ENCODE peak calls at places on chromosomes 4 and X, in four cellular contexts. O, A, K and I are unnamed samples.

GRCh38 chr4:188015025-188015778 is 19.6 kb downstream of the ZFP42 start:
- DNase-seq in K (no peak), O (no peak), A (peak; percentile 45), I (no peak)

GRCh38 chr4:174828845-174829701 is at the start of gene GLRA3:
- DNase-seq in A (peak; percentile 15), K (no peak), O (peak; percentile 66), I (no peak)

GRCh38 chr4:13966241-13967195 is 339.0 kb upstream of the BOD1L1 start:
- DNase-seq in K (no peak), A (no peak), O (no peak), I (no peak)

GRCh38 chr4:1644906-1645657 is 39.0 kb downstream of the FAM53A start:
- DNase-seq in A (peak; percentile 32), O (no peak), K (no peak), I (no peak)

GRCh38 chrX:65688403-65688881 is 21.0 kb downstream of the MSN start:
- DNase-seq in O (no peak), A (peak; percentile 21), K (no peak), I (no peak)

GRCh38 chr4:148730766-148731165 is 288.6 kb upstream of the NR3C2 start:
- DNase-seq in A (no peak), K (no peak), O (no peak), I (no peak)

GRCh38 chrX:40096395-40097091 is 1.2 kb downstream of the BCOR start:
- DNase-seq in A (peak; percentile 61), K (peak; percentile 69), O (peak; percentile 65), I (no peak)

GRCh38 chr4:29051381-29051965 is 1668.7 kb upstream of the PCDH7 start:
- DNase-seq in A (no peak), K (no peak), O (no peak), I (no peak)

GRCh38 chr4:110959041-110959643 is 336.3 kb upstream of the PITX2 start:
- DNase-seq in A (no peak), O (no peak), K (no peak), I (no peak)

GRCh38 chrX:8607326-8607725 is 124.6 kb downstream of the ANOS1 start:
- DNase-seq in K (no peak), A (no peak), O (no peak), I (no peak)

GRCh38 chr4:16231570-16232252 is 5.4 kb upstream of the TAPT1 start:
- DNase-seq in A (no peak), O (peak; percentile 25), K (no peak), I (no peak)

GRCh38 chr4:158209825-158210807 is at the start of gene TMEM144:
- DNase-seq in A (peak; percentile 92), K (peak; percentile 95), O (peak; percentile 82), I (peak; percentile 82)

GRCh38 chrX:151801980-151802379 is 67.4 kb downstream of the CNGA2 start:
- DNase-seq in O (no peak), K (no peak), A (no peak), I (no peak)

GRCh38 chr4:139200506-139200905 is 23.5 kb upstream of the ELF2 start:
- DNase-seq in O (no peak), K (no peak), A (no peak), I (no peak)

GRCh38 chr4:57053508-57053907 is 56.7 kb downstream of the IGFBP7 start:
- DNase-seq in A (no peak), O (no peak), K (no peak), I (no peak)

GRCh38 chr4:42523066-42523718 is 125.9 kb downstream of the SHISA3 start:
- DNase-seq in A (no peak), K (no peak), O (peak; percentile 3), I (peak; percentile 7)

GRCh38 chr4:22692736-22693135 is at the start of gene GBA3:
- DNase-seq in O (no peak), K (peak; percentile 58), A (peak; percentile 48), I (no peak)

GRCh38 chrX:32868524-32868895 is 342.8 kb downstream of the DMD start:
- DNase-seq in A (no peak), K (no peak), O (no peak), I (no peak)

GRCh38 chrX:13607356-13607995 is 38.1 kb downstream of the EGFL6 start:
- DNase-seq in O (no peak), A (no peak), K (no peak), I (no peak)

GRCh38 chr4:107740950-107741701 is 21.1 kb upstream of the PAPSS1 start:
- DNase-seq in A (peak; percentile 21), O (no peak), K (no peak), I (peak; percentile 63)

GRCh38 chrX:49155900-49156837 is 6.4 kb upstream of the MAGIX start:
- DNase-seq in K (peak; percentile 89), O (peak; percentile 94), A (peak; percentile 92), I (peak; percentile 79)
- TF ChIP-seq POLR2A in K (peak; percentile 16), O (no peak), A (peak; percentile 70), I (no peak)

GRCh38 chr4:83034630-83035494 is at the start of gene COPS4:
- DNase-seq in O (peak; percentile 99), K (peak; percentile 94), A (peak; percentile 97), I (peak; percentile 95)
- TF ChIP-seq POLR2A in O (peak; percentile 94), K (peak; percentile 54), A (peak; percentile 77), I (peak; percentile 30)

DNA sequence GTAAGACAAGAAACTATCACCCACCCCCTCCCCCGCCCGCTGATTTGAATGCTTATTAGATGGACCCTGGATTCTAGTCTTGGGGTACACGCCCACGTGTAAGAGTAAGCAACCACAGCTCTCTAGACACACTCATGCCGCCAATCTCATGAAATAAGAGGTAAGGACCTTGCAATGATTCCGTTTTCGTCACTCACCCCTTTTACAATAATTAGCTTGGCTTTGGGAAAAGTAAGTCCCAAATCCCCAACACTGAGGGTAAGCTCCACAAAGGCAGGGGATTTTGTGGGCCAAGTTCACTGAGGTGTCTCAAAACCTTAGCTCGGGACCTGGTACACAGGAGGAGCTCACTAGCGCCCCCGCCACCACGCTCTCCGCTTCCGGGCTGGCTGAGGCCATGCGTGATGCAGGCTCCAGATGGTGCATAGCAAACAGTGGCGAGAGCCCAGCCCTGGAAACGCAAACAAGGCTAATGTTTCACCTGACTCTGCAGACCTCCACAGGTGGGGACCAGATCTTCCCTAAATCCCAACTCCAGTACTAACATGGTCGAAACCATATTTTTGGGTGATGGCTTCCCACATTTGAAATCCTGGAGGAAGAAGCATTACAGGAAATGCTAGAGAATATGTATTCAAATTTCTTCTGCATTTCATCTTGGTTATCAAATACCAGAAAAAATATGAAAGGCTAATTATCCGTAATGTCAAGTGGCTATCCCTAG is 4.1 kb downstream of the PLAC8 start:
- DNase-seq in O (peak; percentile 83), K (peak; percentile 93), A (peak; percentile 94), I (peak; percentile 65)
- TF ChIP-seq POLR2A in O (no peak), K (no peak), A (peak; percentile 45), I (no peak)

GRCh38 chr4:6373541-6374410 is 98.6 kb downstream of the PPP2R2C start:
- DNase-seq in A (no peak), K (no peak), O (no peak), I (no peak)

GRCh38 chr4:6375620-6376295 is 96.7 kb downstream of the PPP2R2C start:
- DNase-seq in K (no peak), O (no peak), A (no peak), I (no peak)

GRCh38 chr4:6372649-6373525 is 99.5 kb downstream of the PPP2R2C start:
- DNase-seq in O (peak; percentile 62), A (no peak), K (no peak), I (no peak)

GRCh38 chr4:6371827-6372226 is 100.6 kb downstream of the PPP2R2C start:
- DNase-seq in K (no peak), O (no peak), A (no peak), I (no peak)

DNA sequence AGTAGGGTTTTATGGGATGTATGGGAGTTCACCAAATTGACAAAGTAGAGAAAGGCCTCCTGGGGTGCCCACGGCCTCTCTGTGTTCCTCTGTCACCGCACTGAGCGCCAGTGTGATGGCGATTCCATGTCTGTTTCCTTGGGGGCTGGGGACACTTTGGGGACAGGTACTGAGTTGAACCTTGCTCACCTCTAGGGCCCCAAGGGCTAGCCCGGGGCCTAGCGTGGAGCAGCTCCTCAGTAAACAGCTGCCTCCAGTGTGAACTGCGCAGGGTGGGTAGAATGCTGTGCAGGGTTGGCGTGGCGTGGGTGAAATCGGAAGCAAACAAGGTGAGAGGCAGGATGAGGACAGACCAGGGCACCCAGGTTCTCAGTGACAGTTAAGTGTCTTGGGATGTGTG is 97.8 kb downstream of the PPP2R2C start:
- DNase-seq in A (no peak), K (no peak), O (no peak), I (no peak)
- TF ChIP-seq POLR2A in A (no peak), K (no peak), O (no peak), I (no peak)

DNA sequence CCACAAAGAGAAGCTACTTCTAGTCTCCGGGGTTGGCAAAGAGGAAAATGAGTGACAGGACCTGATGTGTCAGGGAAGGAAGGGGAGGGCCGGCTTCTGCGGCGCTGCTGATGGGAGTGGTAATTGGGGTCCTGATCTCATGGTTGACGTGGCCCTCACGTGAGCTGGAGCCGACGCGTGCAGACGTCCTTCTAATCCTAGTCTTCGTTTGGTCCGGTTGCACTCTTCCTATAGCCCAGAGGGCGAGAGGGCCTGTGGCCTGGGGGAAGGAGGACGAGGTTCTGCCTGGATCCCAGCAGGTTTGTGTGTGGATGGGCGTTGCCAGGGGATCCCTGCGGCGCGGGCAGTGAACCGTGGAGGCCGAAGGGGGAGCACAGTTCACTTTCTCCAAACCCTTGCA is at the start of gene ARMCX1:
- DNase-seq in K (peak; percentile 49), A (peak; percentile 57), O (peak; percentile 63), I (peak; percentile 67)
- TF ChIP-seq POLR2A in K (no peak), A (peak; percentile 51), O (no peak), I (peak; percentile 84)